ENCODE peak calls at places on chromosome 11, in eight cellular contexts. B is activated naive CD4-positive, alpha-beta T cell; I is hippocampal formation; R is SW 1271; C is fibroblast of mammary gland; F is iPS DF 19.7; S is IMR-90; J is neuronal stem cell. V is an unnamed sample.

GRCh38 chr11:130160460-130161090 is 993 bp downstream of the ST14 start:
- DNase-seq in B (no peak), I (no peak), R (no peak), C (no peak), F (no peak), S (no peak), J (no peak), V (no peak)

GRCh38 chr11:8290122-8290810 is 26.6 kb upstream of the LMO1 start:
- DNase-seq in B (no peak), I (no peak), R (no peak), C (no peak), F (no peak), S (no peak), J (no peak), V (peak)

GRCh38 chr11:12234216-12234615 is 123.8 kb downstream of the MICAL2 start:
- DNase-seq in B (no peak), I (no peak), R (no peak), C (peak), F (no peak), S (no peak), J (no peak), V (no peak)

GRCh38 chr11:120285256-120285655 is 39.8 kb upstream of the TLCD5 start:
- DNase-seq in B (no peak), I (no peak), R (no peak), C (peak), F (no peak), S (no peak), J (no peak), V (peak)

GRCh38 chr11:103070142-103070541 is 21.8 kb downstream of the DCUN1D5 start:
- DNase-seq in B (no peak), I (no peak), R (no peak), C (no peak), F (no peak), S (no peak), J (no peak), V (no peak)

GRCh38 chr11:120740424-120740823 is 228.9 kb downstream of the GRIK4 start:
- DNase-seq in B (no peak), I (no peak), R (no peak), C (no peak), F (no peak), S (no peak), J (no peak), V (no peak)

GRCh38 chr11:59556883-59557205 is 45.5 kb downstream of the OR4D9 start:
- DNase-seq in B (no peak), I (no peak), R (no peak), C (peak), F (no peak), S (no peak), J (no peak), V (peak)

GRCh38 chr11:126862664-126863247 is 137.8 kb downstream of the KIRREL3 start:
- DNase-seq in B (no peak), I (no peak), R (no peak), C (no peak), F (peak), S (no peak), J (no peak), V (no peak)

GRCh38 chr11:41459602-41460405 is at the start of gene LRRC4C:
- DNase-seq in B (no peak), I (peak), R (no peak), C (no peak), F (no peak), S (no peak), J (no peak), V (peak)